ENCODE peak calls at places on chromosomes 11 and 22, in five cellular contexts. G is IMR-90, D is uterus, Z is tibial nerve, O is heart left ventricle. X is an unnamed sample.

GRCh38 chr22:40153186-40153585 is 24.5 kb upstream of the TNRC6B start:
- DNase-seq in Z (no peak), D (no peak), G (no peak), O (no peak), X (no peak)

GRCh38 chr11:131588057-131588456 is 217.6 kb downstream of the NTM start:
- DNase-seq in O (no peak), Z (no peak), G (no peak), D (no peak), X (peak; percentile 1)

GRCh38 chr22:38788417-38788816 is 5.5 kb downstream of the DNAL4 start:
- DNase-seq in Z (no peak), G (peak; percentile 96), O (peak; percentile 74), D (peak; percentile 56), X (no peak)

GRCh38 chr11:119479685-119480275 is 56.8 kb upstream of the THY1 start:
- DNase-seq in O (no peak), D (peak; percentile 3), G (peak; percentile 65), Z (no peak), X (peak; percentile 8)

GRCh38 chr22:41939981-41940852 is 6.7 kb downstream of the CENPM start:
- DNase-seq in O (no peak), Z (no peak), G (no peak), D (no peak), X (peak; percentile 36)

GRCh38 chr11:89458646-89459045 is 32.5 kb downstream of the NOX4 start:
- DNase-seq in Z (no peak), D (no peak), G (no peak), O (no peak), X (no peak)

GRCh38 chr11:106854429-106854828 is 163.8 kb downstream of the GUCY1A2 start:
- DNase-seq in O (no peak), G (no peak), Z (no peak), D (no peak), X (no peak)

GRCh38 chr11:115921540-115921939 is 417.3 kb upstream of the CADM1 start:
- DNase-seq in Z (no peak), O (no peak), D (no peak), G (no peak), X (no peak)

GRCh38 chr22:31400023-31400397 is 606 bp downstream of the DRG1 start:
- DNase-seq in O (no peak), Z (no peak), G (peak; percentile 35), D (no peak), X (no peak)

GRCh38 chr11:93490996-93491618 is 52.1 kb downstream of the SMCO4 start:
- DNase-seq in G (no peak), D (no peak), O (no peak), Z (no peak), X (peak; percentile 82)

GRCh38 chr11:122220321-122220720 is 104.3 kb upstream of the BLID start:
- DNase-seq in G (peak; percentile 63), Z (no peak), O (no peak), D (no peak), X (no peak)

GRCh38 chr11:129842138-129842537 is 26.5 kb downstream of the TMEM45B start:
- DNase-seq in O (no peak), Z (no peak), D (no peak), G (no peak), X (no peak)

GRCh38 chr11:121415861-121416260 is 36.3 kb upstream of the SORL1 start:
- DNase-seq in D (no peak), Z (no peak), G (no peak), O (no peak), X (no peak)

GRCh38 chr11:76523147-76523546 is 78.3 kb downstream of the EMSY start:
- DNase-seq in D (no peak), G (no peak), Z (no peak), O (no peak), X (no peak)

GRCh38 chr11:36405585-36406367 is 104.3 kb downstream of the TRAF6 start:
- DNase-seq in Z (no peak), D (no peak), G (no peak), O (no peak), X (no peak)

GRCh38 chr22:30969532-30970355 is 679 bp downstream of the TUG1 start:
- DNase-seq in D (peak; percentile 28), G (peak; percentile 44), O (no peak), Z (no peak), X (peak; percentile 83)

GRCh38 chr22:49010086-49010863 is 817.4 kb downstream of the BRD1 start:
- DNase-seq in O (peak; percentile 15), Z (no peak), G (no peak), D (no peak), X (no peak)

GRCh38 chr11:128303383-128303782 is 284.0 kb downstream of the ETS1 start:
- DNase-seq in O (no peak), G (no peak), Z (no peak), D (no peak), X (no peak)

GRCh38 chr11:128300785-128301184 is 286.6 kb downstream of the ETS1 start:
- DNase-seq in Z (no peak), D (no peak), G (no peak), O (no peak), X (no peak)

GRCh38 chr11:128304666-128305485 is 282.5 kb downstream of the ETS1 start:
- DNase-seq in Z (no peak), G (no peak), O (no peak), D (no peak), X (no peak)

GRCh38 chr11:128305588-128305987 is 281.8 kb downstream of the ETS1 start:
- DNase-seq in Z (no peak), D (no peak), O (no peak), G (no peak), X (no peak)

GRCh38 chr11:128302425-128303186 is 284.8 kb downstream of the ETS1 start:
- DNase-seq in D (no peak), G (no peak), O (no peak), Z (no peak), X (no peak)
- TF ChIP-seq POLR2A in D (no peak), G (no peak), O (no peak), Z (no peak), X (no peak)

GRCh38 chr22:47540011-47540410 is 777.6 kb downstream of the TBC1D22A start:
- DNase-seq in O (no peak), G (no peak), D (no peak), Z (no peak), X (no peak)

GRCh38 chr22:47543447-47543846 is 781.0 kb downstream of the TBC1D22A start:
- DNase-seq in D (no peak), Z (no peak), O (no peak), G (no peak), X (no peak)

GRCh38 chr22:47535681-47536080 is 773.2 kb downstream of the TBC1D22A start:
- DNase-seq in Z (no peak), G (no peak), D (no peak), O (no peak), X (no peak)

GRCh38 chr22:47534150-47535133 is 772.0 kb downstream of the TBC1D22A start:
- DNase-seq in D (no peak), G (no peak), Z (no peak), O (peak; percentile 56), X (no peak)

DNA sequence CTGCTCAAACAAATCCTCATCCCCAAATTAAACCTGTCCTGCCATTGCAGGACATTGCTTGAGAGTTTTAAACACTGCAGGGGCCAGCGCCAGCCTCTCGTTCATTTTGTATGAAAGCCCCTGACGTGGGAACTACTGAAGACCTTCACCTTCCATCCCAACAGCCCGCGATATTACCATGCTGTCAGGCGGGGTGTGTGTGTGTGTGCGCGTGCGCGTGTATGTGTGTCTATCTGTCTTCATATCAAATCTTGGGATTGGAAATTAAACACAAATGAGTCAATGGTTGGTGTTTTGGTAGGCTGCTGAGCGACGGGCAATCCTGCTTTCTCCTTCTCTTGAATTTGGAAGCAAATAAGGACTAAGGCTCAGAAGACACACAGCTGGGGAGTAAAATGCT is 776.9 kb downstream of the TBC1D22A start:
- DNase-seq in D (no peak), G (no peak), O (no peak), Z (no peak), X (no peak)
- TF ChIP-seq POLR2A in D (no peak), G (no peak), O (no peak), Z (no peak), X (no peak)

DNA sequence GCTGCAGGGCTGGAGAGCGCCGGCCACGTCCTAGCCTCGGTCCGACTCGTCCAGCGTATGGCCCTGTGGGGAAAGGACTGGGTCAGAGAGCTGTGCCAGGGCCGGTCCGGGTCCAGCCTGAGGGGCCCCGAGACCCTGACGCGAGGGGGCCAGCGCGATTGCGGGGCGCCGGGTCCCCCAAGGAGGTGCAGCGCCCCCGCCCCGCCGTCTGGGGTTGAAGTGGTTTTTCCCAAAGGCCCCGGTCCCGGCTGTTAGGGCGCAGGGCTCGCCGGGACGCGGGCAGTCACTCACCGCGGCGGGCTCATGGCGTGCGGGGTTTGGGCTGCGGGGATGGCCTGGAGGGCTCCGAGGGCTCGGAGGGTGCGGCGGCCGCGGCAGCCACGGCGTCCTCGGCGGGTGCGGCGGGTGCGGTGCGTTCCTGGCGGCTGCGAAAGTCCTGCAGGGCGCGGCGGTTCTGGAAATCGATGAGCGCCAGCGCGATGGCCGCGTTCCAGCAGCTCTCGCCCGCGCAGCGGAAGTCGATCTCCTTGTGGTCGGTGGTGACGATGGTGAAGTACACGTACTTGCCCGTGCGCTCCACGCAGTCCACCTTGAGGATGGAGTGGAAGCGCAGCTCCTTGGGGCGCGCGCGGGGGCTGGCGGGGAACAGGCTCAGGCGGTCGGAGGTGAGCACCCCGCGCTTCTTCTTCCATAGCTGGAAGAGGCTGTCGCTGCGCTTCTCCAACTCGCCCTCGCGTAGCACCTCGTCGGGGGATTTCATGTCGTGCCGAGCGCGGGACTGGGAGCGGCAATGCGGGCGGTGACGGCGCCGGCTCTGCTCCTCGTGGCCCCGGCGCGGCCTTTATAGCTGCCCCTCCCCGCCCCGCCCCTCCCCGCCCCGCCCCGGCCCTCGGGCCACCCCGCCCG is at the start of gene PHLDA2:
- DNase-seq in O (peak; percentile 54), G (peak; percentile 85), D (no peak), Z (no peak), X (peak; percentile 61)
- TF ChIP-seq POLR2A in O (no peak), G (peak; percentile 98), D (peak; percentile 22), Z (peak; percentile 27), X (no peak)

GRCh38 chr11:114295676-114296081 is 520 bp upstream of the NNMT start:
- DNase-seq in D (no peak), O (no peak), G (no peak), Z (no peak), X (no peak)

GRCh38 chr11:114297806-114298700 is 1.9 kb downstream of the NNMT start:
- DNase-seq in D (no peak), G (no peak), Z (no peak), O (no peak), X (no peak)

GRCh38 chr11:114296979-114297372 is 777 bp downstream of the NNMT start:
- DNase-seq in O (no peak), G (no peak), Z (no peak), D (no peak), X (no peak)

GRCh38 chr11:114298701-114299090 is 2.5 kb downstream of the NNMT start:
- DNase-seq in O (no peak), G (no peak), D (no peak), Z (no peak), X (no peak)

DNA sequence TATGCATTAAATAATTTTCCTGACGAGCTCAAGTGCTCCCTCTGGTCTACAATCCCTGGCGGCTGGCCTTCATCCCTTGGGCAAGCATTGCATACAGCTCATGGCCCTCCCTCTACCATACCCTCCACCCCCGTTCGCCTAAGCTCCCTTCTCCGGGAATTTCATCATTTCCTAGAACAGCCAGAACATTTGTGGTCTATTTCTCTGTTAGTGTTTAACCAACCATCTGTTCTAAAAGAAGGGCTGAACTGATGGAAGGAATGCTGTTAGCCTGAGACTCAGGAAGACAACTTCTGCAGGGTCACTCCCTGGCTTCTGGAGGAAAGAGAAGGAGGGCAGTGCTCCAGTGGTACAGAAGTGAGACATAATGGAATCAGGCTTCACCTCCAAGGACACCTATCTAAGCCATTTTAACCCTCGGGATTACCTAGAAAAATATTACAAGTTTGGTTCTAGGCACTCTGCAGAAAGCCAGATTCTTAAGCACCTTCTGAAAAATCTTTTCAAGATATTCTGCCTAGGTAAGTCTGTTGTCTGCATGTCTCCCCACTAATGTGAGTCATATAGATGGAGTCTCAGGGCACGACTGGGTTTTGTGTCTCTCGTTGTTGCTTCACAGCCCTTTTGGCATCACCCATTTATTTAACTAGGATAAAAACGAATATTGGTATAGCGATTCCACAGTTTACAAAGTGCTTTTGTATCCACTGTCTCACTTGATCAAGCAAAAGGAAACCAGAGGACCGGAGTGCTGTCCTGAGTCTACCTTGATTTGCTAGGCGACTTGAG is at the start of gene NNMT:
- DNase-seq in G (peak; percentile 97), Z (peak; percentile 58), D (peak; percentile 85), O (peak; percentile 69), X (no peak)
- TF ChIP-seq POLR2A in G (peak; percentile 85), Z (no peak), D (peak; percentile 24), O (peak; percentile 37), X (no peak)

X was measured in erythroblast.